ENCODE peak calls at places on chromosomes 16 and 17, in six cellular contexts. J, R, I, B, A and T are unnamed samples.

GRCh38 chr17:76631821-76632565 is 11.6 kb downstream of the ST6GALNAC1 start:
- DNase-seq in J (no peak), R (no peak), A (no peak), I (peak; percentile 26), B (no peak), T (no peak)

GRCh38 chr16:21224800-21225199 is 8.7 kb upstream of the ANKS4B start:
- DNase-seq in I (no peak), A (no peak), J (no peak), R (no peak), B (no peak), T (no peak)

GRCh38 chr16:56606688-56607618 is 1.4 kb upstream of the MT2A start:
- DNase-seq in R (peak; percentile 79), J (no peak), A (peak; percentile 61), I (peak; percentile 19), B (peak; percentile 99), T (no peak)

GRCh38 chr17:64614266-64615011 is 47.7 kb downstream of the SMURF2 start:
- DNase-seq in J (no peak), B (no peak), A (no peak), I (no peak), R (no peak), T (no peak)

GRCh38 chr16:48408688-48409087 is 23.5 kb upstream of the SIAH1 start:
- DNase-seq in B (peak; percentile 89), I (no peak), J (no peak), R (no peak), A (peak; percentile 29), T (no peak)

GRCh38 chr16:24838554-24839266 is 7.1 kb upstream of the SLC5A11 start:
- DNase-seq in I (no peak), A (no peak), J (no peak), B (peak; percentile 84), R (no peak), T (no peak)

GRCh38 chr16:68645494-68646388 is 631 bp downstream of the CDH3 start:
- DNase-seq in R (no peak), A (no peak), J (no peak), I (no peak), B (no peak), T (peak; percentile 78)

GRCh38 chr16:85395913-85396878 is 216.9 kb upstream of the GSE1 start:
- DNase-seq in I (no peak), B (peak; percentile 48), R (no peak), A (peak; percentile 54), J (no peak), T (no peak)